ENCODE peak calls at places on chromosomes 2 and 18, in six cellular contexts. Y is dorsolateral prefrontal cortex, E is A549, Q is mammary epithelial cell, P is nephron progenitor cell, T is BE2C. N is an unnamed sample.

GRCh38 chr2:55408946-55409868 is 10.4 kb downstream of the CCDC88A start:
- DNase-seq in Y (no peak), E (no peak), Q (peak; percentile 57), P (no peak), T (no peak), N (no peak)

GRCh38 chr2:230793573-230794359 is 71.0 kb upstream of the ITM2C start:
- DNase-seq in Y (peak; percentile 81), E (peak; percentile 27), Q (peak; percentile 97), P (no peak), T (no peak), N (peak; percentile 76)

GRCh38 chr18:23971656-23972230 is 42.8 kb upstream of the TTC39C start:
- DNase-seq in Y (no peak), E (no peak), Q (no peak), P (no peak), T (no peak), N (no peak)

GRCh38 chr2:53859354-53860159 is at the start of gene GPR75:
- DNase-seq in Y (peak; percentile 72), E (no peak), Q (peak; percentile 37), P (peak; percentile 6), T (no peak), N (no peak)

GRCh38 chr2:69164379-69164778 is 151.4 kb downstream of the ANTXR1 start:
- DNase-seq in Y (no peak), E (no peak), Q (peak; percentile 25), P (no peak), T (peak; percentile 62), N (no peak)

GRCh38 chr2:26412091-26412673 is 10.5 kb downstream of the DRC1 start:
- DNase-seq in Y (no peak), E (peak; percentile 42), Q (no peak), P (no peak), T (no peak), N (peak; percentile 4)

GRCh38 chr18:32761231-32761785 is 11.5 kb downstream of the KLHL14 start:
- DNase-seq in Y (no peak), E (no peak), Q (no peak), P (no peak), T (no peak), N (no peak)

GRCh38 chr2:17036343-17036742 is 370.7 kb upstream of the CYRIA start:
- DNase-seq in Y (no peak), E (no peak), Q (peak; percentile 8), P (no peak), T (no peak), N (no peak)

GRCh38 chr2:32231959-32232358 is 32.7 kb downstream of the NLRC4 start:
- DNase-seq in Y (no peak), E (no peak), Q (no peak), P (no peak), T (no peak), N (no peak)

GRCh38 chr2:117126656-117127055 is 687.8 kb upstream of the DDX18 start:
- DNase-seq in Y (no peak), E (no peak), Q (no peak), P (no peak), T (no peak), N (peak; percentile 20)

DNA sequence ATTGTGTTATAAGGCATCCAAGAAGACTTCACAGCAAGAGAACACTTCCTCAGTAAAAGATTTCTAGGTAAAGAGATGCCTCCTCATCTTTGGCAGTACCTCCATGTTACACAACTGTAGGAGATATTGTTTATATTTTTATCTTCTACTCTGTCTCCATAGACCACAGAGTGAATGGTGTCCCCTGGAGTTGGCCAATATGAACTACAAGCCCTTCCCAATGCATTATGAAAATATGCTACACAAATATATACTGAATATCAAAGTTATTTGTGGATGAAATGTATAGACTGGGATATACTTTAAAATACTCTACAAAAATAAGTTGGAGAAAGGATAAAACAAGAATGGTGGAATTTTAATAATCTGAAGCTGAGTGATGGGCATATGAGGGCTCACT is 46.7 kb downstream of the MBOAT2 start:
- DNase-seq in Y (no peak), E (no peak), Q (no peak), P (no peak), T (no peak), N (no peak)
- TF ChIP-seq CTCF in Y (no peak), E (no peak), Q (no peak), P (no peak), T (no peak), N (no peak)

DNA sequence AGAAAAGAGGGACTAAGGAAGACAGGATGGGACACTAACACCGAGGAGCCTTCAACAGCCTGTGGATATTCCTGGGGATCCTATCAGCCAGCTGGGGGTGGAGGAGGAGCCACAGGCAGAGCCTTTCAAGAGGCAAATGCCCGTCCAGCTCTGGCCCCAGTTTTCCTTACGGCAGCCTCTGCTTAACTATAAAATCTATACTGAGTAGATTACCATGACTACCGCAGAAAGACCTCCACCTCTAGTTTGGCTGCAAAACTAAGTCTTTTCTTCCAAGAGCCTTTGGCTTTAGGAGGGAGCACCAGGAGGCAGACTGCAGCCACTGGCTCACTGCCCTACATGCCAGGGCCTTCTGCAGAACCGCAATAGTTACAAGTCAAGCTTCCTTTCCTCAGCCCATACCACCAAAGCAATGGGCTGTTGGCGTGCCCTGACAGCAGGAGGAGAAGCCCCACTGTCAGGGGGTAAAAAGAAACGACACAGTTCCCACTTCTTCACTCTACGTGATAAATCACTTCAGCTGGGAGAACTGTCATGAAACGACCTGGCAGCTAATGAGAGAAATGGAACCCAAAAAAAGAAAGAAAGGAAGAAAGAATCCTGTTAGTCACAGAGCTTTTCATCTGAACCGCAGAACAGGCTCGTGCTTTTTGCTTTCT is 25.1 kb upstream of the CREB1 start:
- DNase-seq in Y (no peak), E (no peak), Q (peak; percentile 57), P (peak; percentile 14), T (no peak), N (no peak)
- TF ChIP-seq CTCF in Y (no peak), E (no peak), Q (peak; percentile 20), P (no peak), T (no peak), N (no peak)

GRCh38 chr2:240296104-240296406 is 139.4 kb upstream of the GPC1 start:
- DNase-seq in Y (no peak), E (no peak), Q (no peak), P (no peak), T (no peak), N (no peak)
- TF ChIP-seq CTCF in Y (no peak), E (no peak), Q (no peak), P (no peak), T (no peak), N (no peak)

DNA sequence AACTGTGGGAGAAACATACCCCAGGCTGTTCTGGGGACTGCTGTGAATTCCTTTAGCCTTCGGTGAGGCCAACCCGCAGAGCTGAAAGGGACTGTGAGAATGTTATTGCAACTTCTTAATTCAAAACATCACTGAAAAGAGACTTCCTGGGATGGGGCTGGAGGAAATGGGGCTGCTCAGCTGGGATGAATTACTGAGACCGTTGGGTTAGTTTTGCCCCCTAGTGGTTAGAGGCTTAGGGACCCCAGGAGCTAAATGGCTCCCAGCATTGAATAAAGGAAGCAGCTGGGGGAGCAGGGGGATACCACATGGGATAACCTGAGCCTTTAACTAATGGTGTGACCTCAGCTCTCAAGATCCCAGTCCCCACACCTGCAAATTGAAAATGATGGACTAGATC is 941.1 kb upstream of the FANCL start:
- DNase-seq in Y (no peak), E (peak; percentile 10), Q (no peak), P (peak; percentile 36), T (peak; percentile 42), N (peak; percentile 25)
- TF ChIP-seq CTCF in Y (no peak), E (peak; percentile 31), Q (peak; percentile 22), P (peak; percentile 58), T (peak; percentile 66), N (peak; percentile 38)

DNA sequence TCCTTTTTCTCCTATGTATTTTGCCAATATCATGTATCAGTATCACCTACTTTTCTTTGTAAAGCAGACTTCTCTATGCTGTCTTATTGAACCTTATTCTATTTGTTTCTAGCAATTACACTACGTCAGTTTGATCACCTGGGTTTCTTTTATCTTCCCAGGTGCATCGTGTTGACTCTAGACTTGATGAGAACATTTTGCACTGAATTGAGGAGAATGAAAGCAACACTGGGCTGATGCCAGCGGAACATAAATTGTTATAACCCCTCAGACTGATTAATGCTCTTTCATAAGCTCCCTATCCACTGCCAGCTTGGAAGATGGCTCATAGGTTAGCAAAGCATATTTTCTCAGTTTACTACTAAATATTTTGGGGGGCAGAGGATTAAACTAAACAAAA is 140.6 kb downstream of the EPHA4 start:
- DNase-seq in Y (no peak), E (no peak), Q (no peak), P (no peak), T (no peak), N (no peak)
- TF ChIP-seq CTCF in Y (no peak), E (no peak), Q (no peak), P (no peak), T (no peak), N (no peak)

GRCh38 chr2:121043827-121044222 is 241.2 kb downstream of the TFCP2L1 start:
- DNase-seq in Y (no peak), E (no peak), Q (no peak), P (no peak), T (no peak), N (no peak)
- TF ChIP-seq CTCF in Y (no peak), E (no peak), Q (no peak), P (no peak), T (peak; percentile 13), N (no peak)

DNA sequence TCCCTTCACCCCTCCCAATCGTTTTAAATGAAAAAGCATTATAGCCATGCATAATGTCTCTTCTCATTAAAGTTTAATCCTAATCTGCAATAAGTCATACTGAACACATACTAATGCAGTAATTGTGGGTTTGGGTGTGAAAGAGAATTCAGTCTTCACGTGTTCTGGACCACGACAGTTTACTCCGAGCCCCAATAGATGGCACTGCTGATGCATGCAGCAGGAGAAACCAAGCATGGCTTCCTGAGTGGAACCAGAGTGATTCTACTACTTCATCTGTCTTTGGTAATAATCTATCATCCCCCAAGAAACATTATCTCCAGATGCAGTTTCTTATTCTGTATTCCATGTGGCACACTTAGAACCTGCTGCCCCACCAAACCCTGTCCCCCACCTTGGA is 47.0 kb upstream of the LAMA1 start:
- DNase-seq in Y (peak; percentile 43), E (peak; percentile 6), Q (no peak), P (no peak), T (no peak), N (peak; percentile 12)
- TF ChIP-seq CTCF in Y (no peak), E (no peak), Q (peak; percentile 30), P (peak; percentile 26), T (peak; percentile 13), N (no peak)